ENCODE peak calls at places on chromosomes 4 and X, in eight cellular contexts. One of them, this sample, is unnamed.

GRCh38 chrX:155235891-155236290 is 19.6 kb downstream of the VBP1 start:
- DNase-seq in adrenal gland: no peak
- DNase-seq in IMR-90: no peak
- DNase-seq in ovary: no peak
- DNase-seq in CD8-positive, alpha-beta memory T cell: no peak
- DNase-seq in tibial nerve: no peak
- DNase-seq in stomach: no peak
- DNase-seq in CD8-positive, alpha-beta T cell: no peak
- DNase-seq in this sample: no peak

GRCh38 chrX:13489451-13489850 is 80.0 kb upstream of the EGFL6 start:
- DNase-seq in CD8-positive, alpha-beta T cell: no peak
- DNase-seq in stomach: peak
- DNase-seq in ovary: no peak
- DNase-seq in tibial nerve: peak
- DNase-seq in IMR-90: peak
- DNase-seq in CD8-positive, alpha-beta memory T cell: no peak
- DNase-seq in adrenal gland: peak
- DNase-seq in this sample: peak

GRCh38 chrX:11193035-11193469 is 81.9 kb downstream of the HCCS start:
- DNase-seq in tibial nerve: no peak
- DNase-seq in CD8-positive, alpha-beta memory T cell: no peak
- DNase-seq in ovary: no peak
- DNase-seq in stomach: no peak
- DNase-seq in IMR-90: peak
- DNase-seq in CD8-positive, alpha-beta T cell: no peak
- DNase-seq in adrenal gland: no peak
- DNase-seq in this sample: no peak

GRCh38 chrX:12007881-12008280 is 130.4 kb upstream of the FRMPD4 start:
- DNase-seq in CD8-positive, alpha-beta T cell: no peak
- DNase-seq in CD8-positive, alpha-beta memory T cell: no peak
- DNase-seq in stomach: no peak
- DNase-seq in ovary: no peak
- DNase-seq in adrenal gland: no peak
- DNase-seq in tibial nerve: no peak
- DNase-seq in IMR-90: peak
- DNase-seq in this sample: no peak

GRCh38 chrX:110015027-110015426 is 12.1 kb downstream of the TMEM164 start:
- DNase-seq in ovary: peak
- DNase-seq in tibial nerve: no peak
- DNase-seq in adrenal gland: peak
- DNase-seq in CD8-positive, alpha-beta memory T cell: no peak
- DNase-seq in stomach: no peak
- DNase-seq in CD8-positive, alpha-beta T cell: no peak
- DNase-seq in IMR-90: no peak
- DNase-seq in this sample: no peak

GRCh38 chr4:182916483-182917181 is 554 bp downstream of the DCTD start:
- DNase-seq in IMR-90: peak
- DNase-seq in stomach: peak
- DNase-seq in CD8-positive, alpha-beta memory T cell: no peak
- DNase-seq in CD8-positive, alpha-beta T cell: peak
- DNase-seq in ovary: peak
- DNase-seq in adrenal gland: peak
- DNase-seq in tibial nerve: peak
- DNase-seq in this sample: peak

GRCh38 chr4:114642173-114642780 is 43.7 kb downstream of the UGT8 start:
- DNase-seq in tibial nerve: no peak
- DNase-seq in CD8-positive, alpha-beta memory T cell: no peak
- DNase-seq in adrenal gland: no peak
- DNase-seq in IMR-90: no peak
- DNase-seq in stomach: no peak
- DNase-seq in CD8-positive, alpha-beta T cell: no peak
- DNase-seq in ovary: no peak
- DNase-seq in this sample: no peak

GRCh38 chr4:184815046-184815877 is 10.5 kb downstream of the ACSL1 start:
- DNase-seq in adrenal gland: peak
- DNase-seq in stomach: peak
- DNase-seq in ovary: peak
- DNase-seq in IMR-90: peak
- DNase-seq in tibial nerve: peak
- DNase-seq in CD8-positive, alpha-beta memory T cell: no peak
- DNase-seq in CD8-positive, alpha-beta T cell: no peak
- DNase-seq in this sample: peak

GRCh38 chr4:23194751-23195150 is 502.0 kb downstream of the GBA3 start:
- DNase-seq in adrenal gland: no peak
- DNase-seq in ovary: no peak
- DNase-seq in CD8-positive, alpha-beta memory T cell: no peak
- DNase-seq in CD8-positive, alpha-beta T cell: no peak
- DNase-seq in IMR-90: no peak
- DNase-seq in tibial nerve: no peak
- DNase-seq in stomach: no peak
- DNase-seq in this sample: no peak

GRCh38 chrX:151974336-151975227 is at the start of gene GABRE:
- DNase-seq in tibial nerve: peak
- DNase-seq in IMR-90: no peak
- DNase-seq in ovary: peak
- DNase-seq in stomach: peak
- DNase-seq in CD8-positive, alpha-beta memory T cell: no peak
- DNase-seq in CD8-positive, alpha-beta T cell: no peak
- DNase-seq in adrenal gland: peak
- DNase-seq in this sample: peak

GRCh38 chrX:151973262-151973661 is 1.2 kb downstream of the GABRE start:
- DNase-seq in stomach: no peak
- DNase-seq in IMR-90: no peak
- DNase-seq in tibial nerve: no peak
- DNase-seq in CD8-positive, alpha-beta memory T cell: no peak
- DNase-seq in adrenal gland: no peak
- DNase-seq in ovary: no peak
- DNase-seq in CD8-positive, alpha-beta T cell: no peak
- DNase-seq in this sample: no peak

GRCh38 chrX:151975736-151976275 is 1.3 kb upstream of the GABRE start:
- DNase-seq in adrenal gland: no peak
- DNase-seq in ovary: no peak
- DNase-seq in IMR-90: no peak
- DNase-seq in stomach: no peak
- DNase-seq in CD8-positive, alpha-beta memory T cell: no peak
- DNase-seq in CD8-positive, alpha-beta T cell: no peak
- DNase-seq in tibial nerve: no peak
- DNase-seq in this sample: no peak

GRCh38 chrX:151975228-151975593 is 735 bp upstream of the GABRE start:
- DNase-seq in ovary: no peak
- DNase-seq in stomach: no peak
- DNase-seq in CD8-positive, alpha-beta T cell: no peak
- DNase-seq in tibial nerve: no peak
- DNase-seq in adrenal gland: no peak
- DNase-seq in CD8-positive, alpha-beta memory T cell: no peak
- DNase-seq in IMR-90: no peak
- DNase-seq in this sample: no peak

DNA sequence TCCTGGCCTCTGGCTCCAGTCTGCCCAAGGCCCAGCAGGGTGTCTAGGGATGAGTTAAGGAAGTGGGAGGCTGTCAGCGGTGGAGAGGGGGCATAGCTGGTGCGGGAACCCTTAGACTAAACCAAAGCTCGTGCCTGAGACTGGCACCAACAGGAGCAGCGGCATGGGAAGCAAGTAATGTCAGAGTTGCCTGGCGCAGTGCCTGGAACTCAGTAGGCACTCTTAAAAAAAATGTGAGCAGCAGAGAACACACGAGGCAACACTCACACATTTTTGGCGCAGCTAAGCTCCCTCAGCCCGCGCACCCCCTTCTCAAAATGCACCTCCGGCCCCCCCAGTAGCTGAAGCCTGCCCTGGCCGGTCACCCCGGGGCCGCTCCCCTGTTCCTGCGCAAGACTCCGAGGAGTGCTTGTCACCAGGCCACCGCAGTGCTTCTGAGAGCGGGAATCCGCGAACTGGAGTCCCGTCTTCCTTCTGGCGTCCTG is 583 bp downstream of the GABRE start:
- DNase-seq in stomach: no peak
- DNase-seq in tibial nerve: no peak
- DNase-seq in CD8-positive, alpha-beta memory T cell: no peak
- DNase-seq in CD8-positive, alpha-beta T cell: no peak
- DNase-seq in adrenal gland: no peak
- DNase-seq in IMR-90: no peak
- DNase-seq in ovary: no peak
- DNase-seq in this sample: peak
- H3K27ac ChIP-seq in stomach: peak
- H3K27ac ChIP-seq in tibial nerve: peak
- H3K27ac ChIP-seq in CD8-positive, alpha-beta memory T cell: peak
- H3K27ac ChIP-seq in CD8-positive, alpha-beta T cell: no peak
- H3K27ac ChIP-seq in adrenal gland: peak
- H3K27ac ChIP-seq in IMR-90: no peak
- H3K27ac ChIP-seq in ovary: no peak
- H3K27ac ChIP-seq in this sample: peak

DNA sequence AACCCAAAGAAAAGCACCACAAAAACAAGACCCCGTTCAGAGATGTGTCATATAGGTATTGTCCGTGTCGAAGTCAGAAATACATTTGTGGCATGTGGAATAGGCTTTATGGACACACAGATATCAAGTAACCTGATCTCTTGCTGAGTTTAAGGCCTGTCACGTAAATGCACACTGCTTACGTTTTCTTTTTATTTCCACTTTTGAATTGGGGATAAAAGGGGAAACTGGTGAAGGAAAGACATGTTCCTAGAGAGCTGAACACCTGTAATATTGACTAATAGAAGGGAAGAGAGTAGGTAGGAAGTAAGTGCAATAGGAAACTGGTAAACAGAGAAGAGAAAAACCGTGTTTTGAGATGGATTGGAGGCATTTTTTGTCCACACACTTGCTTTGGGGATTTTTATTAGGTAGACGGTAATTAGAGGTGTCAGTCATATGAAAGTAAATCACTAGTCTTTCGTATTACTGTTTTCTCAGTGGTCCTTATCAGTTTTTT is 24.9 kb downstream of the TMEM131L start:
- DNase-seq in adrenal gland: no peak
- DNase-seq in ovary: no peak
- DNase-seq in tibial nerve: no peak
- DNase-seq in CD8-positive, alpha-beta memory T cell: no peak
- DNase-seq in IMR-90: no peak
- DNase-seq in CD8-positive, alpha-beta T cell: no peak
- DNase-seq in stomach: no peak
- DNase-seq in this sample: no peak
- H3K27ac ChIP-seq in adrenal gland: no peak
- H3K27ac ChIP-seq in ovary: no peak
- H3K27ac ChIP-seq in tibial nerve: no peak
- H3K27ac ChIP-seq in CD8-positive, alpha-beta memory T cell: no peak
- H3K27ac ChIP-seq in IMR-90: no peak
- H3K27ac ChIP-seq in CD8-positive, alpha-beta T cell: no peak
- H3K27ac ChIP-seq in stomach: no peak
- H3K27ac ChIP-seq in this sample: peak

GRCh38 chr4:99383833-99384392 is 31.4 kb upstream of the ADH1C start:
- DNase-seq in stomach: peak
- DNase-seq in adrenal gland: peak
- DNase-seq in CD8-positive, alpha-beta T cell: no peak
- DNase-seq in tibial nerve: peak
- DNase-seq in IMR-90: peak
- DNase-seq in CD8-positive, alpha-beta memory T cell: no peak
- DNase-seq in ovary: peak
- DNase-seq in this sample: peak
- H3K27ac ChIP-seq in stomach: peak
- H3K27ac ChIP-seq in adrenal gland: peak
- H3K27ac ChIP-seq in CD8-positive, alpha-beta T cell: no peak
- H3K27ac ChIP-seq in tibial nerve: peak
- H3K27ac ChIP-seq in IMR-90: peak
- H3K27ac ChIP-seq in CD8-positive, alpha-beta memory T cell: no peak
- H3K27ac ChIP-seq in ovary: peak
- H3K27ac ChIP-seq in this sample: peak

DNA sequence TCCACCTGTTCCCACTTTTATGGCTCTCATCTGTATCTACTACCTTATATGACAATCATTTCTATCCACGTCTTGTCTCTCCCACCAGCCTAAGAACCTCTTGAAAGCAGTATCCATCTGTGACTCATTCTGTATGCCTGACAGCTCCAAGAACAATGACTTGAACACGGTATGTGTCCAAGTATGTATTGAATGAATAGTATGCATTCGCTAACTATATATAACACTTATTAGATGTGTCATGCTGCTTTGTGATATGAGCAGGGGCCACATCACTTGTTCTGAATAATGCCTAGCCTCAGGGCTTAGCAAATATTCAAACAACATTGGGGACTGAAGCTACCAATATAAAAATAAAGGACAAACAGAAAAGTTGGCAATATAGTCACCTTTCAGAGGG is 4.9 kb downstream of the OPHN1 start:
- DNase-seq in CD8-positive, alpha-beta memory T cell: no peak
- DNase-seq in CD8-positive, alpha-beta T cell: no peak
- DNase-seq in IMR-90: peak
- DNase-seq in ovary: no peak
- DNase-seq in adrenal gland: no peak
- DNase-seq in stomach: no peak
- DNase-seq in tibial nerve: no peak
- DNase-seq in this sample: no peak
- H3K27ac ChIP-seq in CD8-positive, alpha-beta memory T cell: no peak
- H3K27ac ChIP-seq in CD8-positive, alpha-beta T cell: no peak
- H3K27ac ChIP-seq in IMR-90: no peak
- H3K27ac ChIP-seq in ovary: no peak
- H3K27ac ChIP-seq in adrenal gland: no peak
- H3K27ac ChIP-seq in stomach: no peak
- H3K27ac ChIP-seq in tibial nerve: no peak
- H3K27ac ChIP-seq in this sample: no peak

GRCh38 chrX:31070057-31070468 is 1.8 kb downstream of the FTHL17 start:
- DNase-seq in tibial nerve: no peak
- DNase-seq in adrenal gland: no peak
- DNase-seq in CD8-positive, alpha-beta memory T cell: no peak
- DNase-seq in stomach: no peak
- DNase-seq in CD8-positive, alpha-beta T cell: no peak
- DNase-seq in ovary: no peak
- DNase-seq in IMR-90: no peak
- DNase-seq in this sample: no peak
- H3K27ac ChIP-seq in tibial nerve: no peak
- H3K27ac ChIP-seq in adrenal gland: no peak
- H3K27ac ChIP-seq in CD8-positive, alpha-beta memory T cell: no peak
- H3K27ac ChIP-seq in stomach: no peak
- H3K27ac ChIP-seq in CD8-positive, alpha-beta T cell: no peak
- H3K27ac ChIP-seq in ovary: no peak
- H3K27ac ChIP-seq in IMR-90: no peak
- H3K27ac ChIP-seq in this sample: no peak

This sample was measured in tibial artery.